ENCODE peak calls at places on chromosomes 6 and 20, in seven cellular contexts. Z is posterior cingulate gyrus; X is T-cell; R is stimulated activated CD4-positive, alpha-beta T cell treated with anti-CD3 and anti-CD28 coated beads, TNF-alpha, amount 100 ng/mL, for 24 hours; P is kidney tubule cell; W is WERI-Rb-1; U is T follicular helper cell. A is an unnamed sample.
A peak's percentile ranks its signal among the peaks of the same experiment; 100 is the strongest.

GRCh38 chr20:40144581-40144980 is 544.5 kb downstream of the MAFB start:
- DNase-seq in Z (no peak), X (no peak), R (no peak), P (no peak), W (no peak), U (no peak), A (no peak)

GRCh38 chr20:60057123-60057865 is 99.1 kb downstream of the CDH26 start:
- DNase-seq in Z (peak; percentile 39), X (peak; percentile 62), R (peak; percentile 56), P (peak; percentile 68), W (peak; percentile 72), U (peak; percentile 37), A (no peak)

GRCh38 chr6:141580988-141581387 is 551.7 kb upstream of the GJE1 start:
- DNase-seq in Z (no peak), X (no peak), R (no peak), P (peak; percentile 77), W (no peak), U (no peak), A (peak; percentile 35)

GRCh38 chr6:170269151-170269872 is 21.6 kb downstream of the DLL1 start:
- DNase-seq in Z (no peak), X (no peak), R (no peak), P (no peak), W (no peak), U (no peak), A (no peak)

GRCh38 chr6:107776415-107776814 is 47.7 kb downstream of the SCML4 start:
- DNase-seq in Z (no peak), X (no peak), R (no peak), P (no peak), W (no peak), U (no peak), A (no peak)

GRCh38 chr20:36499723-36500501 is 41.4 kb upstream of the MYL9 start:
- DNase-seq in Z (no peak), X (no peak), R (no peak), P (no peak), W (no peak), U (no peak), A (no peak)

GRCh38 chr6:169452117-169452868 is 198.6 kb upstream of the THBS2 start:
- DNase-seq in Z (peak; percentile 40), X (no peak), R (no peak), P (peak; percentile 81), W (no peak), U (no peak), A (peak; percentile 60)

GRCh38 chr20:2795451-2795850 is 5.0 kb downstream of the CPXM1 start:
- DNase-seq in Z (no peak), X (no peak), R (no peak), P (no peak), W (no peak), U (no peak), A (no peak)

GRCh38 chr6:163536770-163537169 is 122.3 kb downstream of the QKI start:
- DNase-seq in Z (no peak), X (no peak), R (no peak), P (peak; percentile 55), W (no peak), U (no peak), A (no peak)

GRCh38 chr6:89412071-89413005 is at the start of gene RRAGD:
- DNase-seq in Z (peak; percentile 78), X (peak; percentile 47), R (peak; percentile 59), P (peak; percentile 67), W (peak; percentile 87), U (peak; percentile 40), A (no peak)

GRCh38 chr20:4811661-4812181 is 90.0 kb downstream of the PRND start:
- DNase-seq in Z (no peak), X (peak; percentile 77), R (peak; percentile 38), P (no peak), W (no peak), U (peak; percentile 50), A (no peak)

GRCh38 chr6:82033631-82034211 is 213.8 kb downstream of the IBTK start:
- DNase-seq in Z (no peak), X (no peak), R (no peak), P (no peak), W (no peak), U (no peak), A (no peak)

GRCh38 chr20:54550776-54551396 is 75.5 kb downstream of the DOK5 start:
- DNase-seq in Z (no peak), X (no peak), R (no peak), P (peak; percentile 21), W (no peak), U (no peak), A (no peak)

A was measured in kidney epithelial cell.